ENCODE peak calls at places on chromosomes 4 and X, in ten cellular contexts. Z, A, M, D, K, L, G, N, X and H are unnamed samples.

GRCh38 chr4:74968456-74969164 is 35.7 kb downstream of the PARM1 start:
- DNase-seq in Z (no peak), A (no peak), M (no peak), D (no peak), K (no peak), L (no peak), G (no peak), N (no peak), X (no peak), H (no peak)

GRCh38 chr4:161629694-161630441 is 533.9 kb downstream of the FSTL5 start:
- DNase-seq in Z (no peak), A (no peak), M (no peak), D (no peak), K (no peak), L (no peak), G (no peak), N (no peak), X (peak; percentile 61), H (no peak)

GRCh38 chr4:8777320-8778196 is 94.1 kb downstream of the HMX1 start:
- DNase-seq in Z (no peak), A (no peak), M (no peak), D (no peak), K (no peak), L (no peak), G (no peak), N (no peak), X (no peak), H (no peak)

GRCh38 chr4:126731062-126731461 is 901.7 kb upstream of the INTU start:
- DNase-seq in Z (no peak), A (no peak), M (no peak), D (no peak), K (no peak), L (no peak), G (no peak), N (no peak), X (no peak), H (no peak)

GRCh38 chrX:53223068-53223693 is 1.8 kb downstream of the KDM5C start:
- DNase-seq in Z (no peak), A (no peak), M (no peak), D (peak; percentile 8), K (no peak), L (no peak), G (no peak), N (no peak), X (no peak), H (no peak)

GRCh38 chrX:40012039-40012799 is 85.5 kb downstream of the BCOR start:
- DNase-seq in Z (no peak), A (peak; percentile 40), M (peak; percentile 71), D (peak; percentile 27), K (no peak), L (no peak), G (no peak), N (peak; percentile 46), X (peak; percentile 75), H (no peak)

GRCh38 chr4:102501176-102501634 is at the start of gene NFKB1:
- DNase-seq in Z (peak; percentile 83), A (peak; percentile 56), M (peak; percentile 89), D (peak; percentile 37), K (peak; percentile 77), L (peak; percentile 55), G (peak; percentile 44), N (peak; percentile 55), X (peak; percentile 82), H (peak; percentile 8)

GRCh38 chrX:69556094-69557011 is 52.2 kb downstream of the NALF2 start:
- DNase-seq in Z (no peak), A (peak; percentile 44), M (no peak), D (no peak), K (no peak), L (no peak), G (peak; percentile 9), N (peak; percentile 54), X (no peak), H (no peak)

GRCh38 chrX:68698955-68699354 is 51.5 kb downstream of the STARD8 start:
- DNase-seq in Z (no peak), A (no peak), M (no peak), D (no peak), K (peak; percentile 84), L (no peak), G (no peak), N (no peak), X (no peak), H (no peak)

GRCh38 chr4:26298198-26298950 is 22.4 kb upstream of the RBPJ start:
- DNase-seq in Z (no peak), A (no peak), M (peak; percentile 83), D (no peak), K (no peak), L (no peak), G (no peak), N (no peak), X (no peak), H (no peak)

GRCh38 chr4:74920704-74921103 is 12.2 kb upstream of the PARM1 start:
- DNase-seq in Z (no peak), A (no peak), M (no peak), D (no peak), K (no peak), L (no peak), G (no peak), N (no peak), X (no peak), H (no peak)

DNA sequence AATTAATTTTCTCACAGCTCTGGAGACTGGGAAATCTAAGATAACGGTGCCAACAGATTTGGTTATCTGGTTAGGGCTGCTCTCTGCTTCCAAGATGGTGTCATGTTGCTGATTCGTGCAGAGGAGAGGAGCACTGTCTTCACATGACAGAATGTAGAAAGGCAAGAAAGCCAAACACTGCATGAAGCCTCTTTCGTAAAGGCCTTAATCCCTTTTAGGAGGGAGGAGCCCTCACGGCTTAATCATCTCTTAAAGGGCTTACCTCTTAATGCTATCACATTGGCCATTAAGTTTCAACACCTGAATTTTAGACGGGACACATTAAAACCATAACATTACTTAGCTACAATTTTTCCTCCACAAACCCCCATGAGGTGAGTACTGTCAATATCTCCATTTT is 174.1 kb downstream of the COX18 start:
- DNase-seq in Z (no peak), A (no peak), M (no peak), D (no peak), K (no peak), L (no peak), G (no peak), N (no peak), X (no peak), H (no peak)
- H3K27ac ChIP-seq in Z (no peak overlapping the region), A (peak overlapping the region; percentile 74), M (no peak overlapping the region), D (no peak overlapping the region), K (no peak overlapping the region), L (no peak overlapping the region), G (no peak overlapping the region), N (no peak overlapping the region), X (no peak overlapping the region), H (no peak overlapping the region)

DNA sequence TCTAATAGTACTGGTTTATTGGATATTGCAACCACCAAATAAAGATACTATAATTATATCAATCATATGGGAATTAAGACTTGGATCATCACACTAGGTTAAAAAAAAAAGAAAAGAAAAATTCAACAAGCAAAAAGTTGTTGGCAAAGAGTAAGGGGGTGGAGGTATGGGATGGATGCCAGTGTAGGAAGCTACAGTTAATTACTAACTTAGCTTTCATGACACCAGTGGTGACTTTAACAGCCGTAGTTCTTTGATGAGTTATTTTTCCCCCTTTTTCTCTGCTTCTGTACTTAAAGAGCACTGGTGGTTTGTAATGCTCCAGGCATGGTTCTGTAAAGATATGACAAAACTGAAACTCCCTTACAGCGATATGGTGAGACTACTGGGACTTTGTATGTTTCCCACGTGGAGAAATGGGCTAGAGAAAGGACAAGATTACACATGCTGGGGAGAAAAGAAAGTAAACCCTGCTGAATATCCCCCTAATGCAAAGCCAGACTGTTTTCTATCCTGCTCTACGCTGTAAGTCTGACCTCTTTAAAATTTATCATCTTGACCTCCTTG is 210.9 kb downstream of the SPOCK3 start:
- DNase-seq in Z (no peak), A (no peak), M (no peak), D (no peak), K (no peak), L (peak; percentile 3), G (no peak), N (no peak), X (no peak), H (no peak)
- H3K4me1 ChIP-seq in Z (no peaks in the 10 kb centered on the region), A (no peaks in the 10 kb centered on the region), M (no peaks in the 10 kb centered on the region), D (no peaks in the 10 kb centered on the region), K (no peaks in the 10 kb centered on the region), L (no peaks in the 10 kb centered on the region), G (no peaks in the 10 kb centered on the region), N (no peaks in the 10 kb centered on the region), X (no peaks in the 10 kb centered on the region), H (no peaks in the 10 kb centered on the region)

GRCh38 chr4:2417765-2418651 is at the start of gene ZFYVE28:
- DNase-seq in Z (peak; percentile 61), A (no peak), M (no peak), D (no peak), K (peak; percentile 71), L (no peak), G (peak; percentile 39), N (no peak), X (no peak), H (no peak)
- TF ChIP-seq POLR2A in Z (peak; percentile 79), A (peak; percentile 46), M (no peak), D (peak; percentile 84), K (peak; percentile 51), L (no peak), G (no peak), N (no peak), X (no peak), H (peak; percentile 16)

GRCh38 chr4:137659431-137659830 is 127.1 kb upstream of the PCDH18 start:
- DNase-seq in Z (no peak), A (no peak), M (peak; percentile 55), D (no peak), K (no peak), L (no peak), G (no peak), N (no peak), X (no peak), H (no peak)

GRCh38 chr4:137664416-137664815 is 132.1 kb upstream of the PCDH18 start:
- DNase-seq in Z (no peak), A (no peak), M (peak; percentile 51), D (no peak), K (no peak), L (no peak), G (no peak), N (no peak), X (no peak), H (no peak)

GRCh38 chr4:137660211-137660610 is 127.9 kb upstream of the PCDH18 start:
- DNase-seq in Z (no peak), A (no peak), M (peak; percentile 51), D (no peak), K (no peak), L (no peak), G (no peak), N (no peak), X (no peak), H (no peak)

GRCh38 chr4:137664055-137664405 is 131.7 kb upstream of the PCDH18 start:
- DNase-seq in Z (no peak), A (no peak), M (peak; percentile 85), D (no peak), K (no peak), L (no peak), G (no peak), N (no peak), X (no peak), H (no peak)

DNA sequence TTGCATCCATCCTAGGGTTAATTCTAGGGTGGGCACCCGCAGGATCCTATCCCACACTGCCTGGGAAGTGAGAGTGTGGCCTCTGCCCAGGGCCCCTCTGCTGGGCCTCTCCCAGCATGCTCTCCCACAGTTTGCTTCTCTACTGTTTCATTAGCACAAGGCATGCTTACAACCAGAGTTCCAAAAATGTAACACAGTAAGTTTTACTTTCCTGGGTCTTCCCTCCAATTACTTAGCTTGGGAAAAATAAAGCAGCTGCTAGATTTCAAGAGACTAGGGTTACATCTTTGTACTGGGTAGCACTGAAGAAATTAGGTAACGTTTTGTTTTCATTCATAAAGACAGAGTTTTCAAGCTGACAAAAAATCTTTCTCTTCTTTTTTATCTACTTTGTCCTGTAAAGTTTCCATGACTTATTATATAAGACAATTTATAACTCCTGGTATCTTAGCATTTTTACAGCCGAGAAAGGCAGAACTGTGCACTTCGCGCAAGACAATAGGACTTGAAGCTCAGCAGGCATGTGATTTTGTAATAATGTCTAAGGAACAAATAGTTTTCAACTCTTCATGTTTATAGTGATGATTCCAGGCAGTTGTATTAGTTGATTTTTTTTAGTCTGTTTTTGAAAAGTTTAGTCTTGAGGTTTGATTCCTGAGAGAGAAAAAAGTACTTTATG is 131.2 kb upstream of the PCDH18 start:
- DNase-seq in Z (no peak), A (peak; percentile 21), M (no peak), D (no peak), K (no peak), L (no peak), G (no peak), N (no peak), X (no peak), H (no peak)
- H3K27ac ChIP-seq in Z (no peak overlapping the region), A (peak overlapping the region; percentile 75), M (peak overlapping the region; percentile 98), D (no peak overlapping the region), K (no peak overlapping the region), L (no peak overlapping the region), G (no peak overlapping the region), N (peak overlapping the region; percentile 47), X (peak overlapping the region; percentile 75), H (peak overlapping the region; percentile 39)